ENCODE peak calls at places on chromosome 5, in seven cellular contexts. C is fibroblast of pulmonary artery, P is tibial artery, H is left ventricle myocardium inferior, V is neural progenitor cell, I is spleen, L is PC-9. A is an unnamed sample.

GRCh38 chr5:10565785-10566506 is 2.1 kb downstream of the ANKRD33B start:
- DNase-seq in C (no peak), P (peak), H (no peak), V (no peak), I (no peak), L (no peak), A (no peak)

GRCh38 chr5:161625673-161626072 is 59.8 kb upstream of the GABRA6 start:
- DNase-seq in C (no peak), P (no peak), H (no peak), V (no peak), I (no peak), L (no peak), A (no peak)

GRCh38 chr5:55308254-55308836 is 556 bp downstream of the MTREX start:
- DNase-seq in C (peak), P (no peak), H (no peak), V (no peak), I (no peak), L (no peak), A (peak)

GRCh38 chr5:6188344-6188743 is 190.0 kb downstream of the MED10 start:
- DNase-seq in C (no peak), P (no peak), H (no peak), V (no peak), I (no peak), L (no peak), A (no peak)

GRCh38 chr5:173668910-173669309 is 52.5 kb upstream of the BOD1 start:
- DNase-seq in C (no peak), P (no peak), H (no peak), V (no peak), I (no peak), L (no peak), A (no peak)

GRCh38 chr5:98923961-98924360 is 4.8 kb downstream of the CHD1 start:
- DNase-seq in C (no peak), P (no peak), H (no peak), V (no peak), I (no peak), L (no peak), A (no peak)

GRCh38 chr5:132465095-132465707 is 25.4 kb downstream of the IRF1 start:
- DNase-seq in C (no peak), P (peak), H (no peak), V (no peak), I (peak), L (no peak), A (no peak)

GRCh38 chr5:43603535-43604363 is 769 bp downstream of the NNT start:
- DNase-seq in C (peak), P (peak), H (peak), V (peak), I (peak), L (no peak), A (peak)

GRCh38 chr5:178213748-178214151 is 9.4 kb downstream of the HNRNPAB start:
- DNase-seq in C (no peak), P (no peak), H (no peak), V (no peak), I (peak), L (no peak), A (no peak)

GRCh38 chr5:61333351-61334223 is 1.5 kb downstream of the ZSWIM6 start:
- DNase-seq in C (peak), P (peak), H (peak), V (peak), I (peak), L (no peak), A (peak)

GRCh38 chr5:74895906-74896305 is 29.7 kb upstream of the FAM169A start:
- DNase-seq in C (peak), P (no peak), H (peak), V (no peak), I (no peak), L (no peak), A (no peak)

GRCh38 chr5:16871746-16872339 is 64.2 kb downstream of the MYO10 start:
- DNase-seq in C (peak), P (no peak), H (no peak), V (no peak), I (no peak), L (no peak), A (no peak)

GRCh38 chr5:5421149-5421960 is 1.1 kb upstream of the ICE1 start:
- DNase-seq in C (peak), P (no peak), H (no peak), V (no peak), I (no peak), L (no peak), A (peak)

GRCh38 chr5:11268894-11269293 is 507.9 kb upstream of the DAP start:
- DNase-seq in C (no peak), P (no peak), H (no peak), V (no peak), I (no peak), L (no peak), A (no peak)

GRCh38 chr5:178861627-178862026 is 1.9 kb downstream of the ZNF354B start:
- DNase-seq in C (no peak), P (no peak), H (no peak), V (no peak), I (no peak), L (no peak), A (no peak)

GRCh38 chr5:56328753-56329560 is 95.8 kb upstream of the ANKRD55 start:
- DNase-seq in C (peak), P (no peak), H (no peak), V (no peak), I (no peak), L (peak), A (no peak)

GRCh38 chr5:96004754-96005153 is 43.1 kb upstream of the ELL2 start:
- DNase-seq in C (peak), P (no peak), H (no peak), V (no peak), I (no peak), L (no peak), A (no peak)

GRCh38 chr5:74549351-74549750 is 91.2 kb downstream of the ENC1 start:
- DNase-seq in C (no peak), P (no peak), H (no peak), V (no peak), I (no peak), L (no peak), A (no peak)

GRCh38 chr5:53257806-53258373 is 148.3 kb upstream of the MOCS2 start:
- DNase-seq in C (no peak), P (no peak), H (no peak), V (no peak), I (no peak), L (no peak), A (no peak)

GRCh38 chr5:173001229-173001841 is 17.8 kb downstream of the ATP6V0E1 start:
- DNase-seq in C (no peak), P (no peak), H (no peak), V (no peak), I (no peak), L (no peak), A (no peak)

GRCh38 chr5:148984333-148984732 is 78.5 kb downstream of the SH3TC2 start:
- DNase-seq in C (peak), P (no peak), H (no peak), V (no peak), I (no peak), L (peak), A (no peak)

GRCh38 chr5:69238760-69239251 is 4.1 kb downstream of the CDK7 start:
- DNase-seq in C (peak), P (no peak), H (no peak), V (no peak), I (no peak), L (peak), A (no peak)

GRCh38 chr5:112475747-112476435 is 56.8 kb upstream of the EPB41L4A start:
- DNase-seq in C (peak), P (no peak), H (no peak), V (no peak), I (no peak), L (no peak), A (no peak)

GRCh38 chr5:151026674-151027073 is 6.3 kb downstream of the GPX3 start:
- DNase-seq in C (peak), P (peak), H (peak), V (no peak), I (no peak), L (no peak), A (no peak)

GRCh38 chr5:111950660-111951059 is 193.7 kb upstream of the NREP start:
- DNase-seq in C (no peak), P (no peak), H (no peak), V (no peak), I (no peak), L (no peak), A (no peak)

GRCh38 chr5:172834570-172835245 is 657 bp downstream of the ERGIC1 start:
- DNase-seq in C (peak), P (no peak), H (no peak), V (peak), I (peak), L (no peak), A (peak)

GRCh38 chr5:134246771-134247329 is 21.0 kb upstream of the PPP2CA start:
- DNase-seq in C (no peak), P (no peak), H (peak), V (no peak), I (no peak), L (peak), A (no peak)

GRCh38 chr5:40503438-40503837 is 176.3 kb upstream of the PTGER4 start:
- DNase-seq in C (no peak), P (no peak), H (no peak), V (no peak), I (no peak), L (no peak), A (no peak)

GRCh38 chr5:72465068-72465467 is 42.1 kb downstream of the ZNF366 start:
- DNase-seq in C (no peak), P (no peak), H (no peak), V (no peak), I (no peak), L (no peak), A (no peak)

GRCh38 chr5:65172486-65173129 is 309.1 kb downstream of the ADAMTS6 start:
- DNase-seq in C (no peak), P (no peak), H (no peak), V (no peak), I (no peak), L (no peak), A (no peak)

GRCh38 chr5:65882278-65882677 is 44.1 kb upstream of the ERBIN start:
- DNase-seq in C (no peak), P (no peak), H (no peak), V (no peak), I (no peak), L (no peak), A (no peak)

GRCh38 chr5:67094476-67095300 is 101.9 kb downstream of the CD180 start:
- DNase-seq in C (peak), P (peak), H (no peak), V (peak), I (no peak), L (no peak), A (no peak)

GRCh38 chr5:138662599-138662998 is 87.4 kb upstream of the HSPA9 start:
- DNase-seq in C (no peak), P (no peak), H (no peak), V (no peak), I (no peak), L (no peak), A (no peak)

GRCh38 chr5:621341-621761 is 9.2 kb downstream of the CEP72 start:
- DNase-seq in C (no peak), P (peak), H (no peak), V (no peak), I (peak), L (no peak), A (no peak)

GRCh38 chr5:175214152-175214551 is 229.8 kb downstream of the DRD1 start:
- DNase-seq in C (peak), P (peak), H (no peak), V (no peak), I (no peak), L (peak), A (no peak)

GRCh38 chr5:34496258-34496657 is 159.9 kb upstream of the RAI14 start:
- DNase-seq in C (no peak), P (peak), H (no peak), V (no peak), I (no peak), L (no peak), A (no peak)

GRCh38 chr5:34497031-34497808 is 158.9 kb upstream of the RAI14 start:
- DNase-seq in C (no peak), P (peak), H (peak), V (no peak), I (no peak), L (no peak), A (peak)

GRCh38 chr5:34500236-34500836 is 155.8 kb upstream of the RAI14 start:
- DNase-seq in C (peak), P (no peak), H (no peak), V (no peak), I (no peak), L (no peak), A (no peak)

GRCh38 chr5:34499001-34499734 is 157.0 kb upstream of the RAI14 start:
- DNase-seq in C (peak), P (no peak), H (no peak), V (no peak), I (no peak), L (peak), A (no peak)

DNA sequence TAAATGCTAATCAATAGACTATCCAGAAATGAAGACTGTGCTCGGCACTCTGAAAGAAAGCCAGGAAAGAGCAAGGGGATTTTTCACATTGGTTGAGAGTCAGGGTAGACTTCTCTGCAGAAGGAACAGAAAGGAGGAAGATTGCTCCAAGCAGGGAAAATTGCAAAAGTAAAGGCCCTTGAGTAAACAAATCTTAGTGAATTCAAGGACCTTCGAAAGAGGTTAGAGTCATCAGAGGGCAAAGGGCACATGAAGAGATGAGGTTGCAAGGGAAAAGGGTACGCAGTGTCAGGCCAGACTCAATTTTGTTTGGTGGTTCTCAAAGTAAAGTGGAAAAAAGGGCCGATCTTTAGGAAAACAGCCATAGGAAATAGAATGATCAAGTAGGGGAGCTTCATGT is 157.5 kb upstream of the RAI14 start:
- DNase-seq in C (no peak), P (no peak), H (no peak), V (no peak), I (no peak), L (no peak), A (no peak)
- TF ChIP-seq CTCF in C (no peak), P (no peak), H (no peak), V (no peak), I (no peak), L (no peak), A (no peak)

DNA sequence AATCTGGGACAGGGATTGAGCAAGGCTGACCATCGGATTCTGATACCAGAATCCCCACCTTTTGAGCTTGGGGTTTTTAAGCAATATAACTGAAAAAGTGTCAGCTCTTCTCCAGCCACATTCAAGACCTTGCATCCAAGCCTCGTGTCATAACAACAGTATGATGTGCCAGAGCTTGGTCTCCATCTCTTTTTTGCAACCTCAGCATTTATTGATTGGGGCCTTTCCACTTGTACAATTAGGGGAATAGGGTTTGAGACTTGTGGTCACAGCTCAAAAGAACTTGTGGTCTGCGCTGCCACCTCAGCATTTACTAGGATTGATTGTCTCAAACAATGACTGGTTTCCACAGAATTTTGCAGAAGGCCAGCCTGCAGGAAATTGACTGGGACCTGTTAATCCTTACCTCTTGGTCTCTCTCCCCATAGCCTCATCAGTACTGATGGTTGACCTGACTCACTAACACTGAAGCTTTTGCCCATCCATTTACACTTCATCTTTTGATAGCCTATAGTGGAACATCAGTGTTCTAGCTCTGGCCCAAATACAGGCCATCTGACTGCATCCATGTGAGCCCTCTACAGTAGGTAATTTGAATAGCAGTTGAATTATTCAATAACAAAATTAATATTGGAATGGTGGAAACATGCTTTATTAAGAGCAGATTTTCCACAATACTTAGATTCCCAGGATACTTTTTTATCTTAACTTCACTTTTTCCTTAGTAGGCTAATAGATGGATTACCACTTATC is 381.6 kb upstream of the PRR16 start:
- DNase-seq in C (no peak), P (no peak), H (no peak), V (no peak), I (no peak), L (no peak), A (no peak)
- TF ChIP-seq CTCF in C (no peak), P (no peak), H (no peak), V (no peak), I (no peak), L (peak), A (no peak)

DNA sequence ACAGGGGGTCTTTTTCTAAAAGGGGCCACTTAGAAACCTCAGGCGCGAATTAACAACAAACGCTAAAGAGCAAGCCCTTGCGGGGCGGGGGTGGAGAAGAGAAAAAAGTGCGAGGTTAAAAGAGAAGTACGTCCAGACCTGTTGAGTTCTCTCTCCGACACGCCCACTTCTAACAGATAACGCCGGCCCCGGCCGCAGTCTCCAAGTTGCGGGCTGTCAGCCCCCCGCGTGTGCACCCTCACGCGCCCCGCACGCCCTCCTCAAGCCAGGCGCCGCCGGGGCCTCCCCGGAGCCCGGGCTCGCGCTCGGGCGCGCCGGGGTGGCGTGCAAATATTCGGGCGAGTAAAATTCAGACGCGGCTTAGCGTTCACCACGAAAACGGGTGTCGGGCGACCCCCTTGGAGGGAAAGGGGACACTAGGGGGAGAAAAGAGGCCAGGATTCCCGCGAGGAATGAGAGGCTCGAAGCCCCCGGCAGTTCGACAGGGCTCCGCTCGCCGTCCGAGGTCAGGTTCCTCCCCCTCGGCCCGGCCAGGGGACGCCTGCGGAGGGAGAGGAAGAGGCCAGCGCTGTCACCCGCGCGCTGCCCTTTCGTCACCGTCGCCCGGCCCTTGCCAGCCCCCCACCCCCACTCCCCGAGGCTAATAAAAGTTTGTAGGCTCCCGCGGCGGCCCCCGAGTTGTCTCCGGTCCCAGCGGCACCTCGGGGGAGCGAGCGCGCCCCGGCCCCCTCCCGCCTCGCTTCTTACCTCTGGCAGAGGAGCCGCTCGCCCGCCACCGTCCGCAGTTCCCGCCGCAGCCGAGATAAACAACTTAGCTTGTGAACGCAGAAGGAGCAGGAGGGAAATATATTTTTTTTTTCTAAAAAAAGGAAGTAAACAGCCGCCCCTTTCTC is 776 bp downstream of the NR3C1 start:
- DNase-seq in C (peak), P (peak), H (peak), V (peak), I (peak), L (peak), A (peak)
- TF ChIP-seq CTCF in C (no peak), P (no peak), H (no peak), V (no peak), I (no peak), L (no peak), A (no peak)

GRCh38 chr5:142316051-142316450 is 8.8 kb downstream of the SPRY4 start:
- DNase-seq in C (peak), P (no peak), H (no peak), V (no peak), I (no peak), L (no peak), A (no peak)

GRCh38 chr5:142319105-142319504 is 5.7 kb downstream of the SPRY4 start:
- DNase-seq in C (no peak), P (no peak), H (no peak), V (no peak), I (no peak), L (no peak), A (no peak)

GRCh38 chr5:142317173-142317572 is 7.6 kb downstream of the SPRY4 start:
- DNase-seq in C (no peak), P (no peak), H (no peak), V (no peak), I (no peak), L (no peak), A (no peak)

GRCh38 chr5:142316681-142317080 is 8.1 kb downstream of the SPRY4 start:
- DNase-seq in C (no peak), P (no peak), H (no peak), V (no peak), I (no peak), L (no peak), A (no peak)

GRCh38 chr5:142317673-142318261 is 7.1 kb downstream of the SPRY4 start:
- DNase-seq in C (no peak), P (no peak), H (peak), V (no peak), I (no peak), L (no peak), A (no peak)
- TF ChIP-seq CTCF in C (peak), P (no peak), H (no peak), V (peak), I (no peak), L (no peak), A (no peak)

GRCh38 chr5:50710838-50711237 is 44.4 kb downstream of the PARP8 start:
- DNase-seq in C (no peak), P (no peak), H (no peak), V (no peak), I (no peak), L (no peak), A (no peak)

GRCh38 chr5:50712479-50712878 is 46.0 kb downstream of the PARP8 start:
- DNase-seq in C (no peak), P (no peak), H (no peak), V (no peak), I (no peak), L (no peak), A (no peak)

GRCh38 chr5:50704730-50705129 is 38.3 kb downstream of the PARP8 start:
- DNase-seq in C (no peak), P (no peak), H (no peak), V (no peak), I (no peak), L (no peak), A (no peak)

GRCh38 chr5:50711280-50711679 is 44.8 kb downstream of the PARP8 start:
- DNase-seq in C (no peak), P (no peak), H (no peak), V (no peak), I (no peak), L (no peak), A (no peak)

GRCh38 chr5:50709471-50709870 is 43.0 kb downstream of the PARP8 start:
- DNase-seq in C (peak), P (no peak), H (no peak), V (no peak), I (no peak), L (no peak), A (no peak)
- TF ChIP-seq CTCF in C (no peak), P (no peak), H (no peak), V (no peak), I (no peak), L (no peak), A (no peak)